ENCODE peak calls at places on chromosomes 12 and 14, in seven cellular contexts. M, H, X, Z, C, V and R are unnamed samples.

GRCh38 chr12:55034218-55034617 is 14.4 kb downstream of the NEUROD4 start:
- DNase-seq in M (no peak), V (no peak), H (no peak), X (no peak), Z (no peak), C (no peak), R (no peak)

GRCh38 chr12:99130808-99131538 is 485.9 kb downstream of the APAF1 start:
- DNase-seq in V (no peak), C (no peak), X (no peak), Z (no peak), H (no peak), M (no peak), R (peak)

GRCh38 chr12:105462336-105462735 is 131.8 kb downstream of the C12orf75 start:
- DNase-seq in C (no peak), X (no peak), H (no peak), M (no peak), V (no peak), Z (no peak), R (no peak)

GRCh38 chr14:56241441-56241840 is 123.2 kb downstream of the PELI2 start:
- DNase-seq in H (no peak), V (no peak), C (no peak), M (no peak), X (no peak), Z (no peak), R (peak)

GRCh38 chr12:117580718-117581062 is 219.3 kb upstream of the NOS1 start:
- DNase-seq in C (peak), M (peak), H (peak), Z (peak), X (peak), V (peak), R (no peak)

GRCh38 chr14:96083667-96084320 is 44.6 kb downstream of the C14orf132 start:
- DNase-seq in M (no peak), Z (no peak), C (no peak), V (no peak), X (no peak), H (no peak), R (no peak)

GRCh38 chr12:52805000-52805399 is 8.9 kb downstream of the KRT4 start:
- DNase-seq in H (no peak), C (no peak), Z (no peak), X (no peak), V (no peak), M (peak), R (no peak)

GRCh38 chr12:2287589-2287988 is 234.8 kb downstream of the CACNA1C start:
- DNase-seq in Z (no peak), C (no peak), H (no peak), V (no peak), M (no peak), X (no peak), R (peak)

GRCh38 chr12:102478416-102479098 is 1.8 kb downstream of the IGF1 start:
- DNase-seq in H (peak), M (peak), X (peak), Z (no peak), C (no peak), V (peak), R (no peak)

GRCh38 chr14:96953443-96953842 is 156.3 kb downstream of the VRK1 start:
- DNase-seq in H (no peak), X (no peak), M (no peak), Z (no peak), C (no peak), V (no peak), R (no peak)

GRCh38 chr14:80844872-80845271 is 96.7 kb downstream of the CEP128 start:
- DNase-seq in Z (no peak), H (no peak), M (no peak), C (no peak), X (no peak), V (no peak), R (no peak)

GRCh38 chr12:89098390-89099102 is 253.8 kb downstream of the DUSP6 start:
- DNase-seq in M (peak), Z (no peak), X (peak), H (no peak), C (peak), V (peak), R (peak)

GRCh38 chr12:42143401-42144173 is 1.1 kb downstream of the GXYLT1 start:
- DNase-seq in C (peak), X (peak), M (no peak), Z (no peak), H (peak), V (peak), R (peak)

GRCh38 chr12:47938093-47938492 is 25.3 kb upstream of the TMEM106C start:
- DNase-seq in V (no peak), H (no peak), Z (no peak), C (no peak), X (no peak), M (no peak), R (peak)

GRCh38 chr12:120167529-120168095 is 26.9 kb downstream of the GCN1 start:
- DNase-seq in X (no peak), V (no peak), M (no peak), Z (no peak), C (no peak), H (peak), R (peak)

GRCh38 chr14:51609987-51610283 is 41.8 kb upstream of the FRMD6 start:
- DNase-seq in X (no peak), H (no peak), M (no peak), V (peak), Z (no peak), C (no peak), R (peak)

GRCh38 chr12:68342966-68343365 is 10.8 kb upstream of the MDM1 start:
- DNase-seq in V (no peak), X (no peak), Z (no peak), H (no peak), M (no peak), C (no peak), R (no peak)

GRCh38 chr14:55277972-55278740 is 6.9 kb downstream of the FBXO34 start:
- DNase-seq in V (no peak), H (peak), X (no peak), Z (no peak), C (no peak), M (no peak), R (no peak)

GRCh38 chr12:21764063-21764462 is 10.4 kb downstream of the KCNJ8 start:
- DNase-seq in Z (no peak), M (no peak), H (no peak), X (no peak), C (no peak), V (peak), R (no peak)

GRCh38 chr14:41505491-41505890 is 101.2 kb upstream of the LRFN5 start:
- DNase-seq in C (no peak), X (peak), M (peak), Z (no peak), V (peak), H (no peak), R (no peak)

GRCh38 chr14:24848427-24848826 is 201.5 kb downstream of the STXBP6 start:
- DNase-seq in C (no peak), V (no peak), H (no peak), Z (no peak), X (no peak), M (no peak), R (peak)

GRCh38 chr12:101566318-101566717 is 28.5 kb upstream of the MYBPC1 start:
- DNase-seq in M (peak), Z (peak), V (no peak), X (peak), C (no peak), H (no peak), R (no peak)

GRCh38 chr12:98803468-98804209 is 158.5 kb downstream of the APAF1 start:
- DNase-seq in V (no peak), M (no peak), H (no peak), C (no peak), X (no peak), Z (peak), R (peak)

GRCh38 chr12:61880186-61880585 is 380.0 kb upstream of the USP15 start:
- DNase-seq in V (no peak), Z (no peak), C (no peak), X (no peak), H (no peak), M (no peak), R (no peak)

GRCh38 chr14:102770910-102771543 is 6.2 kb upstream of the TRAF3 start:
- DNase-seq in C (no peak), H (no peak), Z (no peak), M (no peak), X (no peak), V (no peak), R (no peak)

GRCh38 chr12:115398311-115398781 is 714.4 kb upstream of the TBX3 start:
- DNase-seq in C (peak), Z (no peak), M (no peak), V (peak), H (no peak), X (no peak), R (no peak)

GRCh38 chr12:50514526-50515276 is 9.9 kb downstream of the DIP2B start:
- DNase-seq in V (no peak), H (peak), M (no peak), Z (no peak), C (no peak), X (no peak), R (no peak)

GRCh38 chr12:55720894-55721444 is 776 bp downstream of the RDH5 start:
- DNase-seq in X (peak), M (peak), C (peak), Z (peak), V (peak), H (no peak), R (peak)

GRCh38 chr14:101821528-101821927 is 60.0 kb downstream of the PPP2R5C start:
- DNase-seq in M (no peak), Z (no peak), C (no peak), V (no peak), X (no peak), H (no peak), R (no peak)

GRCh38 chr12:22101749-22102243 is 55.8 kb downstream of the CMAS start:
- DNase-seq in Z (no peak), C (no peak), H (no peak), X (no peak), M (no peak), V (no peak), R (peak)

GRCh38 chr12:121917950-121918678 is at the start of gene CFAP251:
- DNase-seq in M (peak), V (peak), C (peak), X (peak), H (peak), Z (peak), R (peak)

GRCh38 chr12:105257321-105257728 is 21.4 kb upstream of the APPL2 start:
- DNase-seq in V (no peak), H (no peak), Z (no peak), X (no peak), M (no peak), C (no peak), R (peak)

GRCh38 chr12:18696971-18697602 is 40.7 kb downstream of the PLCZ1 start:
- DNase-seq in C (no peak), Z (no peak), H (no peak), M (no peak), X (no peak), V (no peak), R (peak)

GRCh38 chr14:100416921-100417451 is 93.8 kb downstream of the SLC25A47 start:
- DNase-seq in H (no peak), C (no peak), Z (no peak), V (peak), M (no peak), X (no peak), R (peak)

GRCh38 chr14:106586098-106586704 is 1059.8 kb downstream of the TMEM121 start:
- DNase-seq in H (peak), M (peak), Z (no peak), V (no peak), C (peak), X (no peak), R (no peak)

DNA sequence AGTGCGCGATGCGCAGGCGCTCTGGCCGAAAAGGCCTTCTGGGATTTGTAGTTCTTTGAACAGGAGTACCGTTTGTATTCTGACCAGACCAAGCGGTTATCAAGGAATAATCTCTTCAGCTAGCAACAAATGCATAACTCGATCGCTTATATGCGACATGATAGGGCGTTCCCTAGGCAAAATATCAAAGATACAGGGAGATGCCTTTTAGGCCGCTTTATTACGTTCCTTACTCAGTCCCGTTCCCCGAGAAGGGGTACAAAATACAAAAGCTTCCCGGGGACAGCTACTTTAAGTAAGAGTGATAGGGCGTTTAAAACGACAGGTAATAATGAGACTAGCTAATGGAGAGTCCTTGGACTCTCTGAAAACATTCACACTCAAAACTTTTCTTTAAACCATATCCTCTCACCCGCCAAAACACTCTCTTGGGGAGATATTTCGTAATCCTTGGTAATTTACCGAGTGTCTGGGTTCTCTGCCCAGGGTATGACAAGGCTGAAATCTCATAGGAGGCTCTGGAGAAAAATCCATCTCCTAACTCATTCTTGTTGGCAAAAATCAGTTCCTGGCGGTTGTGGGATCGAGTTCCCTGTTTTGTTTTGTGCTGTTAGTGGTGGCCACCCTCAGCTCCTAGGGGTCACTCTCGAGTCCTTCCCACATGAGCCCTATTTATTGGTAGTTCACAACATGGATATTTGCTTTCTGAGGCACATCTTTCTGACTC is 412 bp upstream of the SNW1 start:
- DNase-seq in X (peak), Z (no peak), C (peak), M (peak), V (peak), H (peak), R (peak)
- TF ChIP-seq EZH2phosphoT487 in X (no peak), Z (no peak), C (no peak), M (no peak), V (no peak), H (no peak), R (no peak)

DNA sequence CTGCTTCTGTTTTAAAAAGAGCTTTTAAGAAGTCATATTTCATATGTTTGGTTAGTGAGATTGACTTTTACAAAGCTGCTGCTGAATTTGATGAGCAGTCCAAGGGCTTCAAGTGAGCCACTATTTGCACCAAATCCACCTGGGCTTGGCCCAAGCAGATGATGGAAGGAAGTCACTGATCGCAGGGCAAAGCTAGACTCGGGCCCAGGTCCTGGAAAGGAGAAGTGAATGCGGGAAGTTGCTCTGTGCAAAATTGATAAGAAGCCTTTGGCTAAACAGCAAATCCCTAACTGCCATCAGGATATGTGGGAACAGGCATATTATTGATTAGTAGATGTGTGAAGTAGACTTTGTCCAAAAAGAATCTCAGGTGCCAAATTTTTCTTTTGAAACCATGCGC is 30.5 kb downstream of the PLXNC1 start:
- DNase-seq in X (no peak), V (no peak), M (no peak), H (no peak), C (no peak), Z (no peak), R (no peak)
- H3K4me3 ChIP-seq in X (no peak), V (no peak), M (no peak), H (no peak), C (no peak), Z (no peak), R (no peak)

DNA sequence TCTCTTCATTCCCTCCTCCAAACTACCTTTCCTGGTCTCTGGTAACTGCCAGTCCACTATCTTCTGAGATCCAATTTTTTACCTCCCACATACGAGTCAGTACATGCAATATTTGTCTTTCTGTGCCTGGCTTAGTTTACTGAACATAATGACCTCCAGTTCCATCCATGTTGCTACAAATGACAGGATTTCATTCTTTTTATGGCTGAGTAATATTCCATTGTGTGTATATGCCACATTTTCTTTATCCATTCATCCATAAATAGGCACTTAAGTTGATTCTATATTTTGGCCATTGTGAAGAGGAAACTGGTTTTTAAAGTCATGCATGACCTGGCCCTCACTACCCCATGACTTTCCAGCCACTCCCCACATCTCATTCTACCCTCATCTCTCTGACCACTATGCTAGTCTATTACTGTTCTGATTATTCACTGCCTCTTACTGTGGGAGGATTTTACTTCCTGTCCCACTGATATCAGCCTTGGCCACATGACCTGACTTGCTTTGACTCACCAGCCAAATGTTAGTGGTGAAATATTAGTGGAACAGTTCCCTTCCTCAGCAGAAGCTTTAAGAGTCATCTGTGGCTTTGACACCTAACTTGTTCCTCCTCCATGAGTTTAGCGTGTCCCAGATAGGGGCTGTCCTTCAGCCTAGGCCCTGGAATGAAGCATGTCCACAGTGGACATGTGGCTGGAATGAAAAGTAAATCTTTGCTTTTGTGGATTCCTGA is 52.2 kb downstream of the GOLGA5 start:
- DNase-seq in H (no peak), C (no peak), V (peak), Z (peak), M (no peak), X (no peak), R (peak)
- H3K27ac ChIP-seq in H (no peak), C (no peak), V (no peak), Z (no peak), M (no peak), X (no peak), R (peak)

GRCh38 chr12:94909609-94910008 is 93.9 kb downstream of the NDUFA12 start:
- DNase-seq in C (no peak), X (peak), Z (no peak), H (no peak), M (no peak), V (no peak), R (no peak)
- TF ChIP-seq EZH2phosphoT487 in C (no peak), X (no peak), Z (no peak), H (no peak), M (no peak), V (no peak), R (no peak)

DNA sequence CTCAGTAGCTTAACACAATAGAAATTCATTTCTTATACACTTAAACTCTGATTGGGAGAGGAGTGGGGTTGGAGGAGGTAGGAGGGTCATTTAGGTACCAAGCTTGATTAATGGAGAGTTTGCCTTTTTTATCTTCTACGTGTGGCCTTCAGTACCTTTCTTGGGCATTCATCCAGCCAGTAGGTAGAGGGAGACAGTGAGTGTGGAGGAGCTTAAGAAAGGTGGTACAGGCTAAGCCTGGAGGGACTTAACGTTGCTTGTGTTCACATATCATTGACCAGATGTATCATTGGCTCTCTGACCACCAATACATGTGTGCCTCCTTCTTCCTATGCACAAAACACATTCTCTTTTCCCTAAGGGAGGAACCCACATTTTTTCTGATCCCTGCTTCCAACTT is 232.9 kb upstream of the CRY1 start:
- DNase-seq in C (no peak), Z (no peak), V (no peak), H (peak), M (no peak), X (no peak), R (no peak)
- H3K4me3 ChIP-seq in C (no peak), Z (no peak), V (no peak), H (no peak), M (no peak), X (no peak), R (no peak)

DNA sequence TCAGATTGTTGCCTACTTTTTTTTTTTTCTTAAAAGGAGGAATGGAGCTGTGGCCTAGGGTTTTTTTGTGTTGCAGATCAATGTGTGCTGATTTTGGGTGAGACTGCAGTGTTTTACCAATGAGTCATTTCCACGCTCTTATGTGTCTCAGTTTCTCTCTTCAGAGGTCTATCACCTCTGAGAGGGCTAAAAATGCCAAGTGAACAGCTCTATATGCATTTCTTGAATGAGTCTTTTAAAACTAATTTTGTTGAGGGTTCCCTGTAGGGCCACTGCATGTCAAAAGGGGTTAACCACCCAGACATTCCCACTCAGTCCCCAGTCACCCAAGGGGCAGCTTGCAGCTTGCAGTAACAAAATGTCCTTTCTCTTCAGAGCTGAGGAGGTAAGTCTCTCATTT is 24.3 kb upstream of the GLIPR1L2 start:
- DNase-seq in H (no peak), C (no peak), X (no peak), V (no peak), Z (no peak), M (peak), R (peak)
- H3K27ac ChIP-seq in H (no peak), C (no peak), X (no peak), V (no peak), Z (peak), M (peak), R (no peak)